ENCODE peak calls at places on chromosomes 7 and 10, in five cellular contexts. One of them, this sample, is unnamed.

GRCh38 chr10:58780481-58780880 is 267.8 kb downstream of the BICC1 start:
- DNase-seq in Calu3: no peak
- DNase-seq in anterior cingulate cortex: no peak
- DNase-seq in NCI-H446 treated with DMSO at 0.1 percent for 48 hours: no peak
- DNase-seq in stimulated activated effector memory CD8-positive, alpha-beta T cell treated with anti-CD3 and anti-CD28 coated beads, Interleukin-12 subunit alpha, Interleukin-12 subunit beta, amount 100 ng/mL, for 72 hours: no peak
- DNase-seq in this sample: no peak

GRCh38 chr10:62501547-62501946 is 127.4 kb downstream of the ZNF365 start:
- DNase-seq in Calu3: no peak
- DNase-seq in anterior cingulate cortex: no peak
- DNase-seq in NCI-H446 treated with DMSO at 0.1 percent for 48 hours: no peak
- DNase-seq in stimulated activated effector memory CD8-positive, alpha-beta T cell treated with anti-CD3 and anti-CD28 coated beads, Interleukin-12 subunit alpha, Interleukin-12 subunit beta, amount 100 ng/mL, for 72 hours: no peak
- DNase-seq in this sample: no peak

GRCh38 chr10:95485445-95485844 is 75.7 kb downstream of the SORBS1 start:
- DNase-seq in Calu3: no peak
- DNase-seq in anterior cingulate cortex: no peak
- DNase-seq in NCI-H446 treated with DMSO at 0.1 percent for 48 hours: no peak
- DNase-seq in stimulated activated effector memory CD8-positive, alpha-beta T cell treated with anti-CD3 and anti-CD28 coated beads, Interleukin-12 subunit alpha, Interleukin-12 subunit beta, amount 100 ng/mL, for 72 hours: no peak
- DNase-seq in this sample: no peak

GRCh38 chr7:143284591-143285453 is at the start of gene TMEM139:
- DNase-seq in Calu3: peak; percentile 81
- DNase-seq in anterior cingulate cortex: peak; percentile 22
- DNase-seq in NCI-H446 treated with DMSO at 0.1 percent for 48 hours: no peak
- DNase-seq in stimulated activated effector memory CD8-positive, alpha-beta T cell treated with anti-CD3 and anti-CD28 coated beads, Interleukin-12 subunit alpha, Interleukin-12 subunit beta, amount 100 ng/mL, for 72 hours: no peak
- DNase-seq in this sample: no peak

GRCh38 chr10:33509231-33509871 is 174.9 kb upstream of the NRP1 start:
- DNase-seq in Calu3: peak; percentile 75
- DNase-seq in anterior cingulate cortex: no peak
- DNase-seq in NCI-H446 treated with DMSO at 0.1 percent for 48 hours: no peak
- DNase-seq in stimulated activated effector memory CD8-positive, alpha-beta T cell treated with anti-CD3 and anti-CD28 coated beads, Interleukin-12 subunit alpha, Interleukin-12 subunit beta, amount 100 ng/mL, for 72 hours: no peak
- DNase-seq in this sample: no peak

GRCh38 chr7:90816511-90817142 is 220.5 kb downstream of the CDK14 start:
- DNase-seq in Calu3: peak; percentile 2
- DNase-seq in anterior cingulate cortex: no peak
- DNase-seq in NCI-H446 treated with DMSO at 0.1 percent for 48 hours: peak; percentile 88
- DNase-seq in stimulated activated effector memory CD8-positive, alpha-beta T cell treated with anti-CD3 and anti-CD28 coated beads, Interleukin-12 subunit alpha, Interleukin-12 subunit beta, amount 100 ng/mL, for 72 hours: no peak
- DNase-seq in this sample: no peak

GRCh38 chr10:28785018-28785417 is 107.7 kb downstream of the BAMBI start:
- DNase-seq in Calu3: no peak
- DNase-seq in anterior cingulate cortex: no peak
- DNase-seq in NCI-H446 treated with DMSO at 0.1 percent for 48 hours: no peak
- DNase-seq in stimulated activated effector memory CD8-positive, alpha-beta T cell treated with anti-CD3 and anti-CD28 coated beads, Interleukin-12 subunit alpha, Interleukin-12 subunit beta, amount 100 ng/mL, for 72 hours: no peak
- DNase-seq in this sample: no peak

GRCh38 chr10:1521741-1522140 is 215.6 kb downstream of the ADARB2 start:
- DNase-seq in Calu3: no peak
- DNase-seq in anterior cingulate cortex: no peak
- DNase-seq in NCI-H446 treated with DMSO at 0.1 percent for 48 hours: no peak
- DNase-seq in stimulated activated effector memory CD8-positive, alpha-beta T cell treated with anti-CD3 and anti-CD28 coated beads, Interleukin-12 subunit alpha, Interleukin-12 subunit beta, amount 100 ng/mL, for 72 hours: no peak
- DNase-seq in this sample: no peak

GRCh38 chr7:104130726-104131125 is 77.1 kb downstream of the ORC5 start:
- DNase-seq in Calu3: no peak
- DNase-seq in anterior cingulate cortex: no peak
- DNase-seq in NCI-H446 treated with DMSO at 0.1 percent for 48 hours: no peak
- DNase-seq in stimulated activated effector memory CD8-positive, alpha-beta T cell treated with anti-CD3 and anti-CD28 coated beads, Interleukin-12 subunit alpha, Interleukin-12 subunit beta, amount 100 ng/mL, for 72 hours: no peak
- DNase-seq in this sample: no peak

GRCh38 chr7:80403686-80404241 is 108.1 kb downstream of the GNAT3 start:
- DNase-seq in Calu3: no peak
- DNase-seq in anterior cingulate cortex: no peak
- DNase-seq in NCI-H446 treated with DMSO at 0.1 percent for 48 hours: no peak
- DNase-seq in stimulated activated effector memory CD8-positive, alpha-beta T cell treated with anti-CD3 and anti-CD28 coated beads, Interleukin-12 subunit alpha, Interleukin-12 subunit beta, amount 100 ng/mL, for 72 hours: no peak
- DNase-seq in this sample: no peak

GRCh38 chr10:128567561-128567960 is 441.3 kb upstream of the MKI67 start:
- DNase-seq in Calu3: no peak
- DNase-seq in anterior cingulate cortex: no peak
- DNase-seq in NCI-H446 treated with DMSO at 0.1 percent for 48 hours: no peak
- DNase-seq in stimulated activated effector memory CD8-positive, alpha-beta T cell treated with anti-CD3 and anti-CD28 coated beads, Interleukin-12 subunit alpha, Interleukin-12 subunit beta, amount 100 ng/mL, for 72 hours: no peak
- DNase-seq in this sample: peak; percentile 28

GRCh38 chr10:110425684-110426293 is 71.9 kb upstream of the DUSP5 start:
- DNase-seq in Calu3: no peak
- DNase-seq in anterior cingulate cortex: no peak
- DNase-seq in NCI-H446 treated with DMSO at 0.1 percent for 48 hours: no peak
- DNase-seq in stimulated activated effector memory CD8-positive, alpha-beta T cell treated with anti-CD3 and anti-CD28 coated beads, Interleukin-12 subunit alpha, Interleukin-12 subunit beta, amount 100 ng/mL, for 72 hours: peak; percentile 86
- DNase-seq in this sample: no peak

GRCh38 chr10:86586516-86586915 is 64.9 kb upstream of the WAPL start:
- DNase-seq in Calu3: no peak
- DNase-seq in anterior cingulate cortex: peak; percentile 45
- DNase-seq in NCI-H446 treated with DMSO at 0.1 percent for 48 hours: no peak
- DNase-seq in stimulated activated effector memory CD8-positive, alpha-beta T cell treated with anti-CD3 and anti-CD28 coated beads, Interleukin-12 subunit alpha, Interleukin-12 subunit beta, amount 100 ng/mL, for 72 hours: no peak
- DNase-seq in this sample: no peak

GRCh38 chr7:123627859-123628258 is 26.2 kb downstream of the ASB15 start:
- DNase-seq in Calu3: no peak
- DNase-seq in anterior cingulate cortex: no peak
- DNase-seq in NCI-H446 treated with DMSO at 0.1 percent for 48 hours: no peak
- DNase-seq in stimulated activated effector memory CD8-positive, alpha-beta T cell treated with anti-CD3 and anti-CD28 coated beads, Interleukin-12 subunit alpha, Interleukin-12 subunit beta, amount 100 ng/mL, for 72 hours: no peak
- DNase-seq in this sample: no peak

GRCh38 chr10:117217196-117217761 is 20.0 kb downstream of the KCNK18 start:
- DNase-seq in Calu3: peak; percentile 22
- DNase-seq in anterior cingulate cortex: no peak
- DNase-seq in NCI-H446 treated with DMSO at 0.1 percent for 48 hours: no peak
- DNase-seq in stimulated activated effector memory CD8-positive, alpha-beta T cell treated with anti-CD3 and anti-CD28 coated beads, Interleukin-12 subunit alpha, Interleukin-12 subunit beta, amount 100 ng/mL, for 72 hours: peak; percentile 53
- DNase-seq in this sample: no peak

GRCh38 chr7:159177270-159178036 is 32.8 kb upstream of the VIPR2 start:
- DNase-seq in Calu3: no peak
- DNase-seq in anterior cingulate cortex: no peak
- DNase-seq in NCI-H446 treated with DMSO at 0.1 percent for 48 hours: no peak
- DNase-seq in stimulated activated effector memory CD8-positive, alpha-beta T cell treated with anti-CD3 and anti-CD28 coated beads, Interleukin-12 subunit alpha, Interleukin-12 subunit beta, amount 100 ng/mL, for 72 hours: no peak
- DNase-seq in this sample: no peak

GRCh38 chr10:68333058-68333395 is 299 bp upstream of the PBLD start:
- DNase-seq in Calu3: no peak
- DNase-seq in anterior cingulate cortex: no peak
- DNase-seq in NCI-H446 treated with DMSO at 0.1 percent for 48 hours: no peak
- DNase-seq in stimulated activated effector memory CD8-positive, alpha-beta T cell treated with anti-CD3 and anti-CD28 coated beads, Interleukin-12 subunit alpha, Interleukin-12 subunit beta, amount 100 ng/mL, for 72 hours: no peak
- DNase-seq in this sample: no peak

GRCh38 chr10:13518076-13518692 is 10.6 kb downstream of the BEND7 start:
- DNase-seq in Calu3: no peak
- DNase-seq in anterior cingulate cortex: no peak
- DNase-seq in NCI-H446 treated with DMSO at 0.1 percent for 48 hours: no peak
- DNase-seq in stimulated activated effector memory CD8-positive, alpha-beta T cell treated with anti-CD3 and anti-CD28 coated beads, Interleukin-12 subunit alpha, Interleukin-12 subunit beta, amount 100 ng/mL, for 72 hours: no peak
- DNase-seq in this sample: no peak

GRCh38 chr7:107506683-107507339 is 37.0 kb downstream of the GPR22 start:
- DNase-seq in Calu3: peak; percentile 85
- DNase-seq in anterior cingulate cortex: no peak
- DNase-seq in NCI-H446 treated with DMSO at 0.1 percent for 48 hours: no peak
- DNase-seq in stimulated activated effector memory CD8-positive, alpha-beta T cell treated with anti-CD3 and anti-CD28 coated beads, Interleukin-12 subunit alpha, Interleukin-12 subunit beta, amount 100 ng/mL, for 72 hours: no peak
- DNase-seq in this sample: no peak